ENCODE peak calls at places on chromosome 11, in ten cellular contexts. I is breast epithelium, D is sigmoid colon, O is SK-N-MC, C is GM23338, R is transverse colon, U is suprapubic skin, J is HepG2, Y is GM12878, F is upper lobe of left lung. N is an unnamed sample.

GRCh38 chr11:66543263-66544107 is 2.4 kb downstream of the ZDHHC24 start:
- DNase-seq in I (no peak), D (no peak), O (no peak), C (peak; percentile 80), R (peak; percentile 60), U (no peak), J (no peak), Y (peak; percentile 38), F (peak; percentile 89), N (no peak)

GRCh38 chr11:29261831-29262230 is 755.0 kb downstream of the KCNA4 start:
- DNase-seq in I (no peak), D (no peak), O (no peak), C (no peak), R (no peak), U (no peak), J (no peak), Y (no peak), F (no peak), N (no peak)

GRCh38 chr11:118012083-118012669 is 26.0 kb downstream of the IL10RA start:
- DNase-seq in I (no peak), D (no peak), O (no peak), C (no peak), R (peak; percentile 47), U (peak; percentile 78), J (no peak), Y (no peak), F (no peak), N (no peak)

GRCh38 chr11:33375688-33376311 is 118.6 kb downstream of the HIPK3 start:
- DNase-seq in I (no peak), D (no peak), O (no peak), C (peak; percentile 73), R (no peak), U (no peak), J (no peak), Y (no peak), F (peak; percentile 78), N (no peak)

GRCh38 chr11:18743365-18743764 is 17.4 kb upstream of the IGSF22 start:
- DNase-seq in I (no peak), D (no peak), O (no peak), C (no peak), R (no peak), U (no peak), J (no peak), Y (no peak), F (peak; percentile 60), N (no peak)

GRCh38 chr11:111137846-111138245 is 107.7 kb upstream of the POU2AF2 start:
- DNase-seq in I (no peak), D (no peak), O (no peak), C (no peak), R (no peak), U (no peak), J (no peak), Y (no peak), F (no peak), N (no peak)

GRCh38 chr11:993632-994167 is 42.8 kb downstream of the MUC6 start:
- DNase-seq in I (no peak), D (no peak), O (no peak), C (no peak), R (no peak), U (no peak), J (no peak), Y (no peak), F (peak; percentile 78), N (no peak)

GRCh38 chr11:1639102-1639620 is 9.6 kb downstream of the KRTAP5-5 start:
- DNase-seq in I (no peak), D (peak; percentile 43), O (peak; percentile 1), C (no peak), R (peak; percentile 85), U (no peak), J (no peak), Y (no peak), F (no peak), N (no peak)

GRCh38 chr11:70243912-70244652 is 26.4 kb upstream of the PPFIA1 start:
- DNase-seq in I (no peak), D (no peak), O (no peak), C (no peak), R (no peak), U (no peak), J (no peak), Y (no peak), F (no peak), N (no peak)

DNA sequence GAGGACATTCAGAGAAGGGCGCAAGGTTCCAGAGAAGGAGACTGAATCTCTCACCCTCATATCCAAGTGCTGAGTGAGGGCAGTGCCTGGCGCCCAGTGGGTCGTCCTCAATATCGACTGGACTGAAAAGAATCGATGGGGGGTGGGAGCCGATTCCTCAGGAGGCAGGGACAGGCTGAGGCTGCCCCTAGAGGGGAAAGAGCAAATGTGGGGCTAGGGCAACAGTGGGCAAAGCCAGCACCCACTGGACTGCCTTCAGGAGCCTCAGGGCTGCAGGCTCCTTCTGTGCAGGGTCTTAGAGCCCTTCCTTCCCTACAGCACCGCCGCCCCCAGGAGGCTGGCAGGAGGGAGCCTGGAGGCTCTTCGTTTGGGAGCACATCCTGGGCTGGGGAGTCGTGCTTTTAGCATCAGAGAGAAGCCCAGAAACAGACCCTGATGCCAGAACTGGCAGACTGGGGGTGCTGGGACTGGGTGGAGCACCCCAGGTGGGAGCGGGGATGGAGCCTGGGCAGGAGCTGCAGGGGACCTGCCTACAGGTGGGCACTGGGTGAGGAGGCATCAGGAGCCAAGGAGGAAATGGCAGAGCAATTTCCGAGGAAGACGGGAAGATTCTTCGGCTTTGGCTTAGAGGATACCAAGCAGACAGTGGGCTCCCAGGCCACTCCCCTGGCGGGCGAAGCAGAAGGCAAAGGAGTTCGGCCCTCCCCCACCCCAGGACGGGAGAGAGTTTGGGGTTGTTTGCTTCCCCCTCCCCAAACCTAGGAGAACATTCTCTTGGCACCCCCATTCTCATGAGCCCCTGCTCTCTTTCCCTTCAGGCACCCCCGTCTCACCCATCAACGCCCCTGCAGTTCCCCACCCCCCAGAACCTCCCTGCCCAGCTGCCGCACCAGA is 1.2 kb downstream of the SYT7 start:
- DNase-seq in I (no peak), D (no peak), O (no peak), C (peak; percentile 55), R (no peak), U (no peak), J (no peak), Y (no peak), F (peak; percentile 50), N (no peak)
- H3K4me3 ChIP-seq in I (peak overlapping the region; percentile 81), D (peak overlapping the region; percentile 51), O (peak overlapping the region; percentile 68), C (peak overlapping the region; percentile 80), R (no peak overlapping the region), U (peak overlapping the region; percentile 65), J (no peak overlapping the region), Y (no peak overlapping the region), F (no peak overlapping the region), N (peak overlapping the region; percentile 41)

DNA sequence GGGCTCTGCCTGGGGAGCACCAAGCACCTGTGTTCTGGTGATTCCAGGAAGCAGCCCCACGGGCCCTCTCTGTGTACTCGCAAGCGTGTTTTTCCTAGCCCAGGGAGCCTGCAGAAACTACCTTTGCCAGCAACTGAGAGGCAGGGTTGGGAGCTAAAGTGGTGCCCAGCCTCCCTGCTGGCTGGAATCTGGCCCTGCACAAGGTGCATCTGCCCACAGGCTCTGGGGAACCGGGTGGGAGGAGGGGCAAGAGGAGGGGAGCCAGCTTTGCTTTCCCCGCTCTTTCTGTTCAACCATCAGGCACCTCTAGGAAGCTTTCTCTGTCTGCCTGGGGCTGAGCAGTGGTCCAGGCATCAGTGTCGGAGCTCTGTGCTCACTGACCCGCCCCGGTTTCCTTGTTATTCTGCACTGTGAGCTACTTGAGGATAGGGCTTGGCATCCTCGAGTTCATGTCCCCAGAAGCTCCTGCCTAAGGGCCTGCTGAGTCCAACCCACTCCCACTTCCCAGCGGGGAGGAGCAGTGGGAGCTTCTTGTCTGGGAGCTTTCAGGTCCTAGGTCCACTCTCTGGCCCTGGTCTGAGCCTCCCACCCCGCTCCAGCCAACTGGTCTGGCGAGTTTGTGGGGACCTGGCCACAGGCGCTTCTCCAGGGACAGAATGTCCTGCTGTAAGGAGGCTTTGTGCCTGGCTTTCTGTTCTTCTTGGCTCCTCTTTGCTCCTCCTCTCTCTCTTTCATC is 14.9 kb downstream of the DAGLA start:
- DNase-seq in I (peak; percentile 91), D (peak; percentile 92), O (no peak), C (peak; percentile 75), R (peak; percentile 43), U (peak; percentile 87), J (peak; percentile 44), Y (no peak), F (peak; percentile 56), N (no peak)
- TF ChIP-seq POLR2AphosphoS5 in I (peak; percentile 71), D (peak; percentile 31), O (no peak), C (no peak), R (no peak), U (no peak), J (no peak), Y (no peak), F (peak; percentile 47), N (no peak)

GRCh38 chr11:31817621-31818493 is 6.7 kb upstream of the PAX6 start:
- DNase-seq in I (no peak), D (no peak), O (no peak), C (peak; percentile 85), R (no peak), U (no peak), J (no peak), Y (no peak), F (peak; percentile 80), N (no peak)

GRCh38 chr11:31818874-31819331 is 7.8 kb upstream of the PAX6 start:
- DNase-seq in I (no peak), D (no peak), O (no peak), C (peak; percentile 66), R (no peak), U (no peak), J (no peak), Y (no peak), F (peak; percentile 65), N (no peak)

GRCh38 chr11:31816467-31817053 is 5.4 kb upstream of the PAX6 start:
- DNase-seq in I (no peak), D (peak; percentile 56), O (no peak), C (peak; percentile 60), R (peak; percentile 33), U (no peak), J (no peak), Y (no peak), F (peak; percentile 73), N (no peak)

GRCh38 chr11:31815743-31816466 is 4.8 kb upstream of the PAX6 start:
- DNase-seq in I (no peak), D (no peak), O (no peak), C (no peak), R (no peak), U (no peak), J (no peak), Y (no peak), F (peak; percentile 84), N (no peak)

GRCh38 chr11:31817054-31817620 is 6.0 kb upstream of the PAX6 start:
- DNase-seq in I (no peak), D (peak; percentile 52), O (no peak), C (peak; percentile 60), R (no peak), U (no peak), J (no peak), Y (no peak), F (peak; percentile 79), N (no peak)
- H3K4me3 ChIP-seq in I (peak overlapping the region; percentile 55), D (peak overlapping the region; percentile 22), O (peak overlapping the region; percentile 69), C (peak overlapping the region; percentile 71), R (no peak overlapping the region), U (peak overlapping the region; percentile 45), J (no peak overlapping the region), Y (peak overlapping the region; percentile 24), F (no peak overlapping the region), N (peak overlapping the region; percentile 45)

DNA sequence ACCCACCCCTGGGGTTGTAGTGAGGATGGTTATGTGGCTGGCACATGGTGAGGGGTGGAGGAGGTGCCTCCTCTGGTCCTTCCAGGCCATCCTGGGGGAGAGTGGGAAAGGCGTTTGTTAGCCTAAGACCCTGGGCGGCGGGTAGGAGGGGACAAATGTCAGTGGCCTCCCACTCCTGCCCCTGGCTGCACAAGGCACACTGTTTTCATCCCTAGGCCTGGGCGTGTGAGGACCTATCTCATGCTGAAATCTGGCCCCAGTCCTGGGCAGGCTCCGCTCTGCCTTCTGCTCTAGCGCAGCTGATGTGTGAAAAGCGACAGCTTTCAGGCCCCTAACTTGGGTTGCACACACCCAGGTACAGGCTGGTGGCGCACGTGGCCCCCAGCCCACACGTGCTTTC is 32.1 kb downstream of the DAGLA start:
- DNase-seq in I (no peak), D (no peak), O (no peak), C (no peak), R (no peak), U (no peak), J (no peak), Y (no peak), F (no peak), N (no peak)
- TF ChIP-seq POLR2AphosphoS5 in I (no peak), D (no peak), O (no peak), C (no peak), R (no peak), U (no peak), J (no peak), Y (no peak), F (no peak), N (no peak)

N was measured in Panc1.